ENCODE peak calls at places on chromosome 14, in nine cellular contexts. M is left cardiac atrium; H is right cardiac atrium; Y is PC-3; L is RWPE2; E is activated naive CD8-positive, alpha-beta T cell treated with anti-CD3 and anti-CD28 coated beads, Interleukin-2, amount 10 ng/mL, durations not matched to agents 7 days and 5 days; T is activated CD8-positive, alpha-beta memory T cell treated with anti-CD3 and anti-CD28 coated beads, Interleukin-2, amount 10 ng/mL, durations not matched to agents 7 days and 5 days; P is activated CD8-positive, alpha-beta T cell treated with anti-CD3 and anti-CD28 coated beads, Interleukin-2, amount 10 ng/mL, durations not matched to agents 7 days and 5 days; S is Right ventricle myocardium superior. B is an unnamed sample.

GRCh38 chr14:26370118-26370517 is 227.7 kb downstream of the NOVA1 start:
- ATAC-seq in M (no peak), H (no peak), Y (no peak), L (no peak), E (no peak), T (no peak), P (no peak), S (no peak), B (no peak)

GRCh38 chr14:92780865-92781264 is 13.2 kb upstream of the GOLGA5 start:
- ATAC-seq in M (no peak), H (no peak), Y (no peak), L (no peak), E (no peak), T (no peak), P (no peak), S (peak; percentile 14), B (no peak)

GRCh38 chr14:64733899-64734298 is 29.7 kb downstream of the PLEKHG3 start:
- ATAC-seq in M (no peak), H (no peak), Y (no peak), L (no peak), E (no peak), T (no peak), P (no peak), S (no peak), B (no peak)

GRCh38 chr14:81818271-81818670 is 284.6 kb upstream of the SEL1L start:
- ATAC-seq in M (no peak), H (no peak), Y (no peak), L (no peak), E (no peak), T (no peak), P (no peak), S (no peak), B (no peak)

GRCh38 chr14:100866666-100867630 is 36.6 kb downstream of the RTL1 start:
- ATAC-seq in M (no peak), H (no peak), Y (no peak), L (no peak), E (no peak), T (no peak), P (no peak), S (no peak), B (no peak)

GRCh38 chr14:31895206-31895605 is 181.9 kb upstream of the ARHGAP5 start:
- ATAC-seq in M (no peak), H (no peak), Y (peak; percentile 61), L (peak; percentile 86), E (no peak), T (no peak), P (no peak), S (no peak), B (no peak)

GRCh38 chr14:79199217-79199616 is 1012.1 kb downstream of the DIO2 start:
- ATAC-seq in M (no peak), H (no peak), Y (no peak), L (no peak), E (no peak), T (no peak), P (no peak), S (no peak), B (no peak)

GRCh38 chr14:35258420-35258819 is 33.8 kb upstream of the PSMA6 start:
- ATAC-seq in M (no peak), H (peak; percentile 77), Y (no peak), L (no peak), E (no peak), T (no peak), P (no peak), S (peak; percentile 45), B (no peak)

GRCh38 chr14:63454436-63454835 is 88.7 kb downstream of the PPP2R5E start:
- ATAC-seq in M (no peak), H (no peak), Y (no peak), L (no peak), E (no peak), T (no peak), P (no peak), S (no peak), B (no peak)

GRCh38 chr14:103334644-103335603 is 887 bp downstream of the EIF5 start:
- ATAC-seq in M (peak; percentile 31), H (peak; percentile 13), Y (peak; percentile 44), L (peak; percentile 28), E (peak; percentile 16), T (peak; percentile 16), P (peak; percentile 9), S (peak; percentile 30), B (peak; percentile 60)

GRCh38 chr14:100651999-100652508 is 64.8 kb upstream of the BEGAIN start:
- ATAC-seq in M (no peak), H (no peak), Y (peak; percentile 14), L (no peak), E (no peak), T (no peak), P (no peak), S (no peak), B (no peak)

GRCh38 chr14:93082576-93083001 is 33.1 kb downstream of the ITPK1 start:
- ATAC-seq in M (peak; percentile 49), H (peak; percentile 16), Y (no peak), L (no peak), E (no peak), T (no peak), P (peak; percentile 8), S (peak; percentile 45), B (no peak)

GRCh38 chr14:59265808-59266207 is 77.3 kb downstream of the DAAM1 start:
- ATAC-seq in M (no peak), H (no peak), Y (peak; percentile 3), L (peak; percentile 56), E (peak; percentile 66), T (peak; percentile 74), P (peak; percentile 76), S (no peak), B (peak; percentile 96)